ENCODE peak calls at places on chromosomes 4 and X, in seven cellular contexts. G is suprapubic skin, M is gastrocnemius medialis, L is mammary epithelial cell, W is breast epithelium, D is mucosa of descending colon, U is psoas muscle. Y is an unnamed sample.

GRCh38 chrX:17826609-17827496 is 34.2 kb downstream of the RAI2 start:
- DNase-seq in L (no peak), D (peak; percentile 26), M (no peak), U (no peak), W (no peak), G (no peak), Y (no peak)

GRCh38 chr4:2451036-2451520 is 17.8 kb upstream of the RNF4 start:
- DNase-seq in L (no peak), G (peak; percentile 53), M (no peak), D (no peak), W (no peak), U (no peak), Y (no peak)

GRCh38 chr4:31193516-31193915 is 473.3 kb downstream of the PCDH7 start:
- DNase-seq in G (no peak), W (no peak), D (no peak), U (no peak), M (no peak), L (no peak), Y (no peak)

GRCh38 chrX:17738737-17739535 is 1.6 kb downstream of the SCML1 start:
- DNase-seq in L (no peak), G (no peak), U (no peak), D (no peak), W (no peak), M (no peak), Y (no peak)

GRCh38 chrX:154490021-154490413 is 412 bp downstream of the SLC10A3 start:
- DNase-seq in L (peak; percentile 34), M (no peak), W (no peak), D (no peak), U (peak; percentile 38), G (peak; percentile 80), Y (no peak)

GRCh38 chr4:42453612-42454011 is 56.3 kb downstream of the SHISA3 start:
- DNase-seq in U (no peak), L (no peak), W (no peak), G (no peak), M (no peak), D (no peak), Y (no peak)

GRCh38 chr4:6188687-6189305 is 11.6 kb downstream of the JAKMIP1 start:
- DNase-seq in M (no peak), L (no peak), U (no peak), G (no peak), D (no peak), W (no peak), Y (no peak)

GRCh38 chr4:115159141-115159540 is 45.7 kb upstream of the NDST4 start:
- DNase-seq in W (no peak), D (no peak), G (no peak), U (no peak), M (no peak), L (no peak), Y (no peak)

GRCh38 chr4:142548491-142548890 is 297.6 kb downstream of the INPP4B start:
- DNase-seq in U (no peak), W (no peak), G (no peak), D (no peak), M (no peak), L (peak; percentile 61), Y (no peak)

GRCh38 chr4:158003212-158003611 is 169.6 kb downstream of the GASK1B start:
- DNase-seq in M (no peak), L (peak; percentile 12), G (no peak), W (no peak), U (no peak), D (no peak), Y (no peak)

GRCh38 chr4:153222162-153222789 is 18.0 kb downstream of the TRIM2 start:
- DNase-seq in W (peak; percentile 56), G (peak; percentile 78), D (peak; percentile 69), U (peak; percentile 57), L (peak; percentile 73), M (peak; percentile 18), Y (peak; percentile 83)

GRCh38 chr4:98470831-98471230 is 187.6 kb downstream of the TSPAN5 start:
- DNase-seq in U (no peak), G (no peak), M (no peak), D (no peak), L (no peak), W (no peak), Y (no peak)

GRCh38 chrX:114344756-114345155 is 239.1 kb upstream of the HTR2C start:
- DNase-seq in G (no peak), M (no peak), U (no peak), D (no peak), L (peak; percentile 16), W (no peak), Y (no peak)

GRCh38 chrX:1486749-1487361 is 34.1 kb upstream of the ASMTL start:
- DNase-seq in M (no peak), D (no peak), G (no peak), U (peak; percentile 28), W (no peak), L (no peak), Y (no peak)

GRCh38 chr4:2301806-2302205 is 39.9 kb upstream of the MXD4 start:
- DNase-seq in D (peak; percentile 33), U (no peak), M (no peak), W (no peak), L (no peak), G (no peak), Y (no peak)

GRCh38 chr4:80492761-80493160 is 157.2 kb downstream of the CFAP299 start:
- DNase-seq in M (no peak), D (no peak), U (no peak), L (peak; percentile 20), G (no peak), W (no peak), Y (no peak)

GRCh38 chr4:118981839-118982381 is 93.3 kb downstream of the SYNPO2 start:
- DNase-seq in W (peak; percentile 77), M (peak; percentile 49), D (no peak), U (peak; percentile 60), G (peak; percentile 70), L (peak; percentile 79), Y (peak; percentile 89)

GRCh38 chrX:37722595-37722994 is 37.0 kb downstream of the XK start:
- DNase-seq in G (no peak), D (no peak), W (no peak), U (no peak), L (no peak), M (no peak), Y (no peak)

GRCh38 chrX:7941390-7942042 is 14.3 kb upstream of the PNPLA4 start:
- DNase-seq in U (no peak), D (no peak), G (no peak), M (no peak), W (no peak), L (peak; percentile 9), Y (no peak)

GRCh38 chr4:89836897-89837384 is at the start of gene SNCA:
- DNase-seq in M (no peak), W (peak; percentile 28), D (peak; percentile 54), L (peak; percentile 81), G (peak; percentile 78), U (peak; percentile 35), Y (no peak)

GRCh38 chrX:102833136-102833535 is 103.9 kb upstream of the RAB40AL start:
- DNase-seq in W (no peak), M (no peak), U (no peak), L (no peak), D (no peak), G (no peak), Y (no peak)

GRCh38 chr4:24210332-24210902 is 320.6 kb upstream of the PPARGC1A start:
- DNase-seq in W (no peak), D (no peak), U (peak; percentile 64), L (peak; percentile 4), G (peak; percentile 86), M (no peak), Y (peak; percentile 78)

GRCh38 chrX:7120578-7121219 is 26.8 kb upstream of the STS start:
- DNase-seq in M (no peak), W (no peak), D (no peak), U (no peak), G (no peak), L (peak; percentile 4), Y (no peak)

DNA sequence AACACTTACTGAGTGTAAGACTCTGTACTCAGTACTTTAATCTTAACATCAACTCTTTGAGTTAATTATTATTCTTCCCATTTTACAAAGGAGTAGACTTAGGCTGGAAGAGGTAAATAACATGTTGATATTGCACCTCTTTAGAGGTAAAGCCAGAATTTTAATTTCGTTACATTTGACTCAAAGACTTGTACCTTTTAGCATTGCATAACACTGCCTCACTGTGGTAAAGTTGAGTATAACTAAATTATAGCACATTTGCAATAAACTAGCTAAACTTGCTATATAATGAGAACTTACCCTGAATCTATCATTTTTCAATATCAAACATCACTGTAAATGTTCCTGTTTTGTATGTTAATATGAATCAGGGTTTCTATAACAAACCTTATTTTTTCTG is 218.5 kb downstream of the PRR32 start:
- DNase-seq in W (no peak), U (no peak), D (no peak), G (no peak), M (no peak), L (no peak), Y (no peak)
- H3K4me1 ChIP-seq in W (no peaks in the 10 kb centered on the region), U (no peaks in the 10 kb centered on the region), D (no peaks in the 10 kb centered on the region), G (no peaks in the 10 kb centered on the region), M (no peaks in the 10 kb centered on the region), L (no peaks in the 10 kb centered on the region), Y (no peaks in the 10 kb centered on the region)

GRCh38 chr4:86757468-86757867 is 91.7 kb downstream of the SLC10A6 start:
- DNase-seq in L (peak; percentile 47), W (no peak), U (no peak), G (no peak), M (no peak), D (no peak), Y (no peak)

GRCh38 chr4:86759298-86759697 is 89.9 kb downstream of the SLC10A6 start:
- DNase-seq in W (no peak), U (no peak), D (no peak), M (no peak), L (no peak), G (no peak), Y (no peak)

DNA sequence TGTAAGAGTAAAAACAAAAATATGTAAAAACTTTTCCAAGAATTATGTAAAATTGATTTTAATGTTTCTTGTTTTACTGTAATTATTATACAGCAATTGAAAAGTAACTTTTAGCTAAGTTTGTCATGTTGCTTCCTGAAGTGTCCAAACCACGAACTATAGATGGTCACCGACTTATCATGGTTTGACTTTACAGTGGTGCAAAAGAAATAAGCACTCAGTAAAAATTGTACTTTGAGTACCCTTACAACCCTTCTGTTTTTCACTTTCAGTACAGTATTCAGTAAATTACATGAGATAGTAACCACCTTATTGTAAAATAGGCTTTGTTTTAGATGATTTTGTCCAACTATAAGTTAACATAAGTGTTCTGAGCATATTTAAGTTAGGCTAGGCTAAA is 93.8 kb downstream of the SLC10A6 start:
- DNase-seq in M (no peak), L (no peak), W (no peak), D (no peak), U (no peak), G (no peak), Y (no peak)
- H3K36me3 ChIP-seq in M (no peaks in the 10 kb centered on the region), L (peaks cover 18% of the 10 kb centered on the region), W (no peaks in the 10 kb centered on the region), D (no peaks in the 10 kb centered on the region), U (no peaks in the 10 kb centered on the region), G (peaks cover 31% of the 10 kb centered on the region), Y (no peaks in the 10 kb centered on the region)

DNA sequence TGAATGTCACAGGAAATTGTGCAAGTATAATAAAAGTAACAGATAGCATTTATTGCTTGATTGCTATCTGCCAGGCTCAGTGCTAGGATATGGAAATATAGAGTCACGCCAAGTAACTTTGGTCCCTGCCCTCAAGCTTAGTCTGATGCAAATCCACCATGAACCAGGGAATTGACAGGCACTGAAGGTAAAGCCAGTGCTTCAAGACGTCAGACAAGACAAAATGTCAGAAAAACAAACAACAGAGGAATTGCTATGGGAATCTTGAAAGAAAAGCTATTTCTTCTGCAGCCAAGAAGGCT is 219.9 kb upstream of the FAT1 start:
- DNase-seq in M (no peak), L (no peak), G (no peak), U (no peak), D (no peak), W (no peak), Y (no peak)
- TF ChIP-seq CTCF in M (no peak), L (no peak), G (no peak), U (no peak), D (no peak), W (no peak), Y (no peak)

GRCh38 chr4:73609688-73610087 is 10.5 kb downstream of the RASSF6 start:
- DNase-seq in D (no peak), L (peak; percentile 44), U (no peak), W (no peak), G (no peak), M (no peak), Y (no peak)
- H3K4me1 ChIP-seq in D (peaks cover 42% of the 10 kb centered on the region), L (peaks cover 71% of the 10 kb centered on the region), U (no peaks in the 10 kb centered on the region), W (no peaks in the 10 kb centered on the region), G (peaks cover 11% of the 10 kb centered on the region), M (no peaks in the 10 kb centered on the region), Y (no peaks in the 10 kb centered on the region)